ENCODE peak calls at places on chromosomes 4 and X, in four cellular contexts. D is spleen; R is heart left ventricle; K is CD8-positive, alpha-beta T cell. F is an unnamed sample. For H3K9me3, the result is how much of the 10 kb centered on the place peaks cover.

GRCh38 chr4:184282251-184282713 is 64.6 kb upstream of the ENPP6 start:
- DNase-seq in R (no peak), K (peak), D (peak), F (no peak)

GRCh38 chr4:180455226-180455625 is 1788.0 kb upstream of the TENM3 start:
- DNase-seq in R (no peak), K (no peak), D (no peak), F (no peak)

GRCh38 chr4:78688385-78688784 is 87.8 kb upstream of the BMP2K start:
- DNase-seq in K (no peak), R (no peak), D (no peak), F (no peak)

GRCh38 chr4:124104101-124104500 is 608.4 kb downstream of the ANKRD50 start:
- DNase-seq in D (no peak), R (no peak), K (no peak), F (no peak)

GRCh38 chr4:148445071-148445902 is 3.1 kb upstream of the NR3C2 start:
- DNase-seq in K (peak), R (peak), D (peak), F (peak)

GRCh38 chrX:17046478-17047097 is 100.1 kb downstream of the REPS2 start:
- DNase-seq in R (peak), D (no peak), K (peak), F (no peak)

GRCh38 chr4:144906181-144906895 is 191.7 kb downstream of the ANAPC10 start:
- DNase-seq in R (no peak), K (no peak), D (no peak), F (no peak)

GRCh38 chr4:170011921-170012628 is 14.1 kb downstream of the MFAP3L start:
- DNase-seq in D (no peak), K (no peak), R (no peak), F (no peak)

GRCh38 chrX:71541546-71542022 is 8.7 kb downstream of the OGT start:
- DNase-seq in R (no peak), D (no peak), K (no peak), F (no peak)

GRCh38 chr4:173212379-173212778 is 43.8 kb downstream of the GALNT7 start:
- DNase-seq in K (no peak), D (no peak), R (no peak), F (no peak)

GRCh38 chr4:58113083-58113482 is 1002.9 kb upstream of the IGFBP7 start:
- DNase-seq in K (no peak), D (no peak), R (no peak), F (no peak)

DNA sequence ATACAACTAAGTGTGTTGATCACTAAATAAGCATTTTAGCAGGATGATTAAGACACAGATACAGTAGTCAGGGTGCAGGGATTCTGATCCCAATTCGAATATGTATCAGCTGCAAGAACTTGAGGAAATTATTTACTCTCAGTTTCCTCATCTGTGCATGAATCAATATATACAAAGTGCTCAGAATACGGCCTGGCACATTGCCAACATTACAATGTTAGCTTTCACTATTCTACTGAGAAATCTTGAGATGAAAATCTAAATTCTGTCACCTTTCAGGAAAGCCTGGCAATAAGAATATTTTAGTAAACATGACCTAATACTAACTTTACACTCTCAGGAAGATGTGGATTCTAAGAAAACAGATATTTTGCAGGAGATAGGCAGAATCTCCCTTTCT is 1001.6 kb upstream of the IGFBP7 start:
- DNase-seq in K (no peak), D (no peak), R (no peak), F (no peak)
- H3K9me3 ChIP-seq in K (under half), D (under half), R (under half), F (under half)

DNA sequence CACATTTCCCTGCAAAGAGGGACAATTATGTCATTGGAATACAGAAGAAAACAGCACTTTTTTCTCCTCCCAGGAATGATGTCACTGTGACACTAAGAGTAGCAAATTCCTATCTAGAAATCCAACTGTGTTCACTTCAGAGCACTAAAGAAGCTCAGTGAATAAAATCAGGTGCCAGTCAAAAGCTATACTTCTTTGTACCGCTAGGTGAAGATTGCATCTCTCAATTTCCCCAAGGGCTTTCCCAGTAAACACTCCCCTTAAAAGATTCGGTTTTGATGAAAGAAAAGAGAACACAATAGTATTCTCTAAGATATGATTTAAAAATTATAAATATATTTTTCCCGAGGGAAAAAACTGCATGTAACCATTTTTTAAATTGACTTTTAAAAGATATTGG is 104.7 kb upstream of the MID1 start:
- DNase-seq in R (no peak), K (no peak), D (no peak), F (no peak)
- TF ChIP-seq CTCF in R (no peak), K (no peak), D (no peak), F (no peak)

DNA sequence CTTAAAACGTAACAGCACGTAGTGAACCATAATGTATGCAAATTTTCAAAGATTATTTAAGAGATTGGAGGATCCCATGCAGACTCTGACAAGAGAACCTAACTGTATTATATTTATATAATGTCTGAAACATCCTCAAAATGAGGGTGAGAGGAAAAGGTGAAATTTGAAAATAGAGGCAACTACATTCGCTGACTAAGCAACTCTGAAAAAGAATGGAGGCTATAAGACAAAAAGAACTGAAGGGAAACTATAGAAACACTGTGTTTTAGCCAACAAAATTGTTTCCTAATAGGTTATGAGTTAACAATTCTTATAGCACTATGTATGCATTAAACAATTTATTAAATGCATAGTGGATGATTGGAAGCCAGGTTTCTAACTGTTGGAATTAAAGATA is 648.0 kb downstream of the UBE2NL start:
- DNase-seq in D (no peak), K (no peak), R (no peak), F (no peak)
- H3K9me3 ChIP-seq in D (under half), K (under half), R (under half), F (under half)

DNA sequence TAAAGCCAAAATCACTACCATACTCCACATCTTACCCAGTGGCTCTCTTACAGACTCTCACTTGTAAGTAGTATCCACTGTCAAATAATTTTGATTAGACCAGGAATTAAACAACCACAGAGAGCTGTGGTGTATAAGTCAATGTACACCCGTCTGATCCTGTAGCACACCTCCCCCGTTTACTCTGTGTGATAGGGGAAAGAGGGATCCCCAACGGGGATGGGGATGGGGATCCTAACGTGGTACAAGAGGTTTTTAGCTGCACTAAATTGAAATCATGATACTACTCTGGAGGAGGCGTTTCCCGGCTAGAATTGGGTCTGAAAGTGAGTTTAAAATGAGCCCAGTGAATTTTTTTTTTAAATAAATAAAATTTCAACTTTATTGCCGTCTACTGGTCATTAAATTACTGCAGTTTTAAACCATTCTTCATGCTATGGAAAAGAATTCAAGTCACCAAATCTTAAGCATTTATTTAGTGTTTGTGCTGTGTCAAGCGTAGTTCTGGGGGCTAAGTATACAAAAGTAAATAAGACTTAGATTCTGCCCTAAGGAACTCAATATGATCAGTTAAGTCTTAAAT is 76.6 kb downstream of the INTS12 start:
- DNase-seq in D (no peak), R (no peak), K (no peak), F (no peak)
- TF ChIP-seq CTCF in D (no peak), R (no peak), K (no peak), F (peak)

GRCh38 chrX:47976254-47977151 is 27.3 kb downstream of the ZNF182 start:
- DNase-seq in D (no peak), R (no peak), K (no peak), F (no peak)
- H3K9me3 ChIP-seq in D (half or more), R (under half), K (under half), F (under half)

DNA sequence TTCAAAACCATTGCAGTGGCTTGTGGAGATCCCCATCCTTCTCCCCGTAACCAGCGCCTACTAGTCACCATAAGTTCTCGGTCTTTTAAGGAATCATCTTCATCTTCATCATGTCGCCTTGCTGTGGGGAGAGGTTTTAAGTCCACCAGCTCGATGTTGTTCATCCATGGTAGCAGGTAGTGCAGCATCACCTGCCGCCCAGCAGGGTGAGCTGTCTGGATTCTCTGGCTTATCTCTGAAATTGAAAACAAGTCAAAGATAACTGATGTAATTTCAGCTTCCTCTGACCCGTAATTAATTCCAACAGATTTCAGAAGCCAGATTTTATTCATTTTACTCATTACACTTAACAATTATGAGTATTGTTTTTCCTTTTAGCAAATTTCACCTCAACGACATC is 67.4 kb downstream of the ZAR1 start:
- DNase-seq in K (no peak), D (no peak), R (no peak), F (no peak)
- TF ChIP-seq CTCF in K (no peak), D (no peak), R (no peak), F (no peak)

GRCh38 chr4:76215120-76215519 is 1.5 kb upstream of the SCARB2 start:
- DNase-seq in K (no peak), D (no peak), R (no peak), F (no peak)
- H3K9me3 ChIP-seq in K (under half), D (under half), R (under half), F (under half)

DNA sequence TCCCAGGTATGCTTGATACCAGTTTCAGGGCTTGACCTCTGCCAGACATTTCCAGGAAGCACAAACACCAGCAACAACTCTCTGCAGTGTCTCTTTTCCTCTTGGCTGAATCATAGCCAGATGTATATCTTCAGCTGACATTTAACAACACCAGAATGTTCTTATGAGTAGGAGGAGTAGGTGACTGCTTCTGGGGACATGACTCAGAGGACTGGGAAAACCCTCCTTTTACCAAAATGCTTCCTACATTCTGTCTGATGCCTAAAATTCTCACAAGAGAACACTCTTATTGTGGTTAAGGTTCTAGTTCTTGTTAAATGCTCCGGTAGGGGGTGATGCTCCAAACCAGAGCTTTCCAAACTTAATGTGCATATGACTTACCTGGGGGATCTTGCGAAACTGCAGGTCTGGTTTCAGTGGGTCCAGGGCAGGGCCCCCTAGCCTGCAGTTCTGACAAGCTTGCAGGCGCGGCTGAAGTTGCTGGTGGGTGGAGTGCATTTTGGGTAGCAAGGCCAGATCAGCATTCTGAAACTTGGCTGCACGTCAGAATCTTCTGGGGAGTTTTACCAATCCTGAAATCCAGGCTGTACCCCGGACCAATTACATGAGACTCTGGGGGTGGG is 329.3 kb upstream of the RPS6KA3 start:
- DNase-seq in K (no peak), D (no peak), R (no peak), F (no peak)
- TF ChIP-seq CTCF in K (no peak), D (no peak), R (no peak), F (no peak)

GRCh38 chr4:92253986-92254671 is 49.6 kb upstream of the GRID2 start:
- DNase-seq in K (no peak), R (no peak), D (no peak), F (no peak)

GRCh38 chr4:92254767-92255442 is 48.9 kb upstream of the GRID2 start:
- DNase-seq in D (no peak), R (no peak), K (no peak), F (no peak)

GRCh38 chr4:92251711-92252110 is 52.1 kb upstream of the GRID2 start:
- DNase-seq in K (no peak), R (no peak), D (no peak), F (no peak)

GRCh38 chr4:92253550-92253949 is 50.2 kb upstream of the GRID2 start:
- DNase-seq in D (no peak), R (no peak), K (no peak), F (no peak)

GRCh38 chr4:92252846-92253245 is 50.9 kb upstream of the GRID2 start:
- DNase-seq in D (no peak), R (no peak), K (no peak), F (no peak)
- H3K9me3 ChIP-seq in D (under half), R (under half), K (under half), F (under half)